ENCODE peak calls at places on chromosomes 7 and 10, in four cellular contexts. S, X, J and G are unnamed samples.

GRCh38 chr7:147509052-147509480 is 1081.5 kb upstream of the C7orf33 start:
- DNase-seq in S (no peak), X (no peak), J (no peak), G (no peak)

GRCh38 chr10:112365451-112365850 is 8.5 kb upstream of the ACSL5 start:
- DNase-seq in S (no peak), X (no peak), J (no peak), G (no peak)

GRCh38 chr10:113225903-113226302 is 275.9 kb downstream of the TCF7L2 start:
- DNase-seq in S (no peak), X (no peak), J (no peak), G (no peak)

GRCh38 chr7:157513682-157514081 is 176.9 kb downstream of the DNAJB6 start:
- DNase-seq in S (peak; percentile 21), X (no peak), J (no peak), G (no peak)

GRCh38 chr10:75544923-75545322 is 113.5 kb downstream of the LRMDA start:
- DNase-seq in S (no peak), X (no peak), J (no peak), G (no peak)

GRCh38 chr10:12757351-12757750 is 244.2 kb downstream of the CCDC3 start:
- DNase-seq in S (no peak), X (no peak), J (no peak), G (no peak)

GRCh38 chr7:112723416-112723815 is 66.8 kb downstream of the TMEM168 start:
- DNase-seq in S (no peak), X (no peak), J (no peak), G (no peak)

GRCh38 chr10:34815174-34816066 is at the start of gene PARD3:
- DNase-seq in S (no peak), X (peak; percentile 58), J (peak; percentile 71), G (peak; percentile 56)

GRCh38 chr7:55074008-55074499 is 55.2 kb downstream of the EGFR start:
- DNase-seq in S (no peak), X (no peak), J (peak; percentile 38), G (no peak)

GRCh38 chr10:90430186-90430585 is 427.7 kb downstream of the HTR7 start:
- DNase-seq in S (no peak), X (no peak), J (no peak), G (no peak)

GRCh38 chr7:69654381-69654780 is 56.1 kb downstream of the AUTS2 start:
- DNase-seq in S (peak; percentile 63), X (no peak), J (no peak), G (no peak)

GRCh38 chr7:24827589-24827988 is 70.3 kb upstream of the GSDME start:
- DNase-seq in S (no peak), X (no peak), J (no peak), G (no peak)

GRCh38 chr7:142753366-142753765 is 4.1 kb downstream of the PRSS1 start:
- DNase-seq in S (no peak), X (no peak), J (no peak), G (no peak)

GRCh38 chr7:43906327-43907010 is at the start of gene URGCP:
- DNase-seq in S (no peak), X (peak; percentile 44), J (peak; percentile 73), G (peak; percentile 88)

DNA sequence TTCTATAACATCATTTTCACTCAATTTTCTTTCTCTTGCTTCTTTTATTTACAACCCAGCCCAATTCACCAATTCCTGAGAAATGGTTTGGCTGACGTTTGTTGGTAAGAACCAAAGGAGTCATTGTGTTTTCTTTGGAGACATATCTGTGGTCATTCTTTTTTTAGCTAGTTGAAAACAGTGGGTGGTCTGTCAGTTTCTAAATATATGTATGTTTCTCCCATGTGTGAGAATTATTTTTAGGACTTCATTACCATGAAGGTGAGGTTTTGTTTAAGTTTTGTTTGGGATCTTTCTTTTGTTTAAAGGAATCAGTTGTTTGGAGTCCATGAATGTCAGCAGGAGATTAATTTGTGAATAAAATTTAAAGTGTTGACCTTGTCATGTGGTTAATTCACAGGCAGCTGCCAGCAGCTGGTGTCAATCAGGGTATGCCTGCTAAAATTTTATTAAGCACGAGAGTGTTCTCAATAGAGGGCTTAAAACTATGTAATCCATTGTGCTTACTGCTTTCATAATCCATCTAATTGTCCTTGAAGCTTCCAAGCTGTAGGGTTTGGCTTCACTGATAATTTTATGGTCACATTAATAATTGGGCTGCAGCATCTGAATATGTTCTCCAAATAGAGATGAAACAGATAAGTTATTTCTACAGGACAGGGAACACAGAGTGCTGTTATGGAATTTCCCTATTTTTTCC is 38.7 kb downstream of the INSYN2A start:
- DNase-seq in S (no peak), X (no peak), J (no peak), G (no peak)
- H3K4me3 ChIP-seq in S (no peak overlapping the region), X (no peak overlapping the region), J (no peak overlapping the region), G (no peak overlapping the region)

GRCh38 chr7:27182861-27183681 is 2.0 kb downstream of the HOXA11 start:
- DNase-seq in S (no peak), X (no peak), J (no peak), G (peak; percentile 73)
- H3K4me3 ChIP-seq in S (no peak overlapping the region), X (peak overlapping the region; percentile 48), J (no peak overlapping the region), G (no peak overlapping the region)

GRCh38 chr7:815284-816216 is 16.7 kb upstream of the SUN1 start:
- DNase-seq in S (no peak), X (no peak), J (peak; percentile 40), G (peak; percentile 79)

GRCh38 chr7:818031-818699 is 14.1 kb upstream of the SUN1 start:
- DNase-seq in S (no peak), X (no peak), J (no peak), G (peak; percentile 20)

GRCh38 chr7:820341-820740 is 11.9 kb upstream of the SUN1 start:
- DNase-seq in S (no peak), X (no peak), J (no peak), G (no peak)

GRCh38 chr7:816751-817671 is 15.3 kb upstream of the SUN1 start:
- DNase-seq in S (no peak), X (no peak), J (no peak), G (no peak)

DNA sequence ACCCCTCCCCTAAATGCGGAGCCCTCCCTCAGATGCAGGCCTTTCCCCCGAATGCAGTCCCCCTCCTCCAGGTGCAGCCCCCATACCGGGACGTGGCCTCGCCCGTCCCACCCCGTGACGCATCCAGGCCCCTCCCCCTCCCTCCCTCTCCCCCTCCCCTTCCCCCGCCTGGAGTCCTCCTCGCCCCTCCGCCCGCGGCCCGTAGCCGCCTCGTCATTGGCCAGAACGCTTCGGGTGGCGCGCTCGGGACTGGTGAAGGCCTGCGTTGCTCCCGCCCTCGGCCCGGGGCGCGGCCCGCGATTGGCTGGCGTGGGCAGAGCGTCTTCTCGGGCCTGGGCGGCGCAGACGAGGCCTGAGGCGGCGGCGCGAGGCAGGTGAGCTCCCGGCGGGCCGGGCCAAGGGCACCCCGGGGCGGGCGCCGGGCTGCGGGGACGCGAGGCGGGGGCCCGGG is 16.0 kb upstream of the SUN1 start:
- DNase-seq in S (peak; percentile 97), X (peak; percentile 98), J (peak; percentile 98), G (peak; percentile 99)
- H3K4me3 ChIP-seq in S (peak overlapping the region; percentile 82), X (peak overlapping the region; percentile 76), J (peak overlapping the region; percentile 61), G (peak overlapping the region; percentile 74)

GRCh38 chr10:63388421-63389031 is 77.3 kb downstream of the JMJD1C start:
- DNase-seq in S (no peak), X (no peak), J (no peak), G (no peak)
- H3K4me3 ChIP-seq in S (no peak overlapping the region), X (peak overlapping the region; percentile 17), J (no peak overlapping the region), G (no peak overlapping the region)

GRCh38 chr10:119538632-119539358 is 3.7 kb downstream of the RGS10 start:
- DNase-seq in S (no peak), X (no peak), J (no peak), G (no peak)

GRCh38 chr10:119540038-119540437 is 2.5 kb downstream of the RGS10 start:
- DNase-seq in S (no peak), X (no peak), J (no peak), G (no peak)

GRCh38 chr10:119536508-119536837 is 6.0 kb downstream of the RGS10 start:
- DNase-seq in S (no peak), X (no peak), J (no peak), G (no peak)

GRCh38 chr10:119539359-119539651 is 3.2 kb downstream of the RGS10 start:
- DNase-seq in S (no peak), X (no peak), J (no peak), G (no peak)

DNA sequence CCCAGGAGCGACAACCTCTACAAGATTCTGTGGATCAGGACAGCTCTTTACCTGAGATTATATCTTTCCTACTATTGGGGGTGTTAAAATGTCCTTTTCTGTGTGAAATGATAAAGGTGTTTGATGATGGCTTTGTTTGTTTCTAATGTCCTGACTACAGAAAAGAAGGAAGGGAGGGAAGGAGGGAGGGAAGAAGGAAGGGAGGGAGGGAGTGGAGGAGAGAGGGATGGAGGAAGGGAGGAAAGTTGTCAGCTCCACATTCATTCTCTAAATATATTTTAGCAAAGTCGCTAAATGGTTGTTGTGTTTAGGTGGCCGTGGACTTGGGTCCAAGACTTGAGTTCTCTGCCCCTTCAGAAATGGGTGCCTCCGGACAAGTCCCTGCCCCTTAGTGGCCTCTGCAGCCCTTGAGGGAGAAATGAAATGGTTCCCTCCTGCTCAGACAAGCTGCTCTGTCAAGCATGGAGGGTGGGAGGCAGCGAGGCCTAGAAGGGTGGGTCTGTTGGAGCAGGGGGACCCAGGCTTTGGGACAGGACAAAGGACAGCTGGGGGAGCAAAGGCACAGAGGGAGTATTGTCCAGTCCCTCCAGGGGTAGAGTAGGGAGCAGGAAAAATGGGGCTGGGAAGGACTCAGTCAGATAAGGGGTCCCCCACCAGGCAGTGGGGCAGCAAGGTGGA is 4.4 kb downstream of the RGS10 start:
- DNase-seq in S (no peak), X (no peak), J (no peak), G (no peak)
- H3K4me3 ChIP-seq in S (no peak overlapping the region), X (no peak overlapping the region), J (no peak overlapping the region), G (no peak overlapping the region)

GRCh38 chr10:86451604-86451960 is 70.0 kb downstream of the WAPL start:
- DNase-seq in S (no peak), X (no peak), J (no peak), G (no peak)
- H3K4me3 ChIP-seq in S (no peak overlapping the region), X (no peak overlapping the region), J (no peak overlapping the region), G (no peak overlapping the region)

DNA sequence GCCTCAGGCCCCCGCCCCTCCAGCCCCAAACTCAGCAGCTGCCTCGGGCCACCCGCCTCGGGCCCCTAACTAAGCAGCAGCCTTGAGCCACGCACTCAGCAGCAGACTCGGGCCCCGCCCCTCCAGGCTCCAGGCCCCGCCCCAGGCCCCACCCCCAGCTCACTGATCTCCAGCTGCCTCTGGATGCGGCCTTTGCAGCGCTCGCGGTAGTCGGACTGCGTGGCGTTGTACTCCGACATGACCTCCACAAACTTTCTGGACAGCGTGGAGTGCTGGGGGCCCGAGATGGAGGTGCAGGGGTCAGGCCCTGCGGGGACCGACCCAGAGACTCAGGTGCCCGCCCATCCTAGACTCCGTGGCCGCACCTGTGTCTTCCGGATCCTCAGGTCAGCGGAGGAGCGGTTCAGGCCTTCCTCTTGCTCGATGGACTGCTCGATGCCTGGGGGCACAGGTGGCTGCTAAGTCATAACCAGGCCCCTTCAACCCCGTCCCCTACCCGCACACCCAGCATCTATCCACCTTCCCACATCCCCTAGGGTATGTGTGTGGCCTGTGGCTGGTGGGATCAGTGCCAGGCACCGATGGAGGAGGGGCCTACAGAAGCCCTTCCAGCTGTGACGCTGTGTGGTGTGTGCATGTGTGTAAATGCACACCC is 15.4 kb downstream of the STX1A start:
- DNase-seq in S (no peak), X (no peak), J (peak; percentile 47), G (peak; percentile 64)
- H3K4me3 ChIP-seq in S (no peak overlapping the region), X (no peak overlapping the region), J (no peak overlapping the region), G (no peak overlapping the region)

DNA sequence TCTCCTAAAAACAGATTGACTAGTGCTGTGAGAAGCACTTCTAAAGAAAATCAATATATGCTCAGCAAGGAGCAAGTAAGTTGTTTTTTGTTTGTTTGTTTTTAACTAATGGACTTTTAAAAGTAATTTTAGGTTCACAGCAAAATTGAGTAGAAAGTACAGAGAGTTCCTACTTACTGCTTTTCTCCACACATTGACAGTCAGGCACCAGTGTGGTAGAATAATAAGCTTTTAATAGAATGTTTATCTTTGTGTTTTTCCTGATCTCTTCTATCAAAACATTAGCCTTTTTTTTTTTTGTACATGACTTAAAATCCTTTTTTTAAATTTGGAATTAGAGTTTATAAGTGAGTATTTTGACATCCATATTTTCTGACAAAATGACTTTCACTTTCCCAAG is 28.0 kb downstream of the MINPP1 start:
- DNase-seq in S (no peak), X (no peak), J (no peak), G (no peak)
- H3K4me3 ChIP-seq in S (no peak overlapping the region), X (no peak overlapping the region), J (no peak overlapping the region), G (no peak overlapping the region)